ENCODE peak calls at places on chromosomes 2 and 18, in seven cellular contexts. W is K562, X is GM12891, U is SK-N-SH, I is H1, Q is HepG2, Y is GM12878. H is an unnamed sample.

GRCh38 chr2:82395531-82395930 is 2063.5 kb downstream of the SUCLG1 start:
- DNase-seq in W (peak), X (no peak), U (no peak), I (no peak), Q (no peak), Y (no peak), H (no peak)

GRCh38 chr2:241795021-241795999 is 13.7 kb upstream of the NEU4 start:
- DNase-seq in W (no peak), X (no peak), U (no peak), I (no peak), Q (no peak), Y (no peak), H (peak)

GRCh38 chr2:69979902-69980301 is 18.5 kb upstream of the ASPRV1 start:
- DNase-seq in W (no peak), X (no peak), U (no peak), I (no peak), Q (no peak), Y (no peak), H (no peak)

GRCh38 chr2:235856820-235857185 is 311.4 kb downstream of the GBX2 start:
- DNase-seq in W (no peak), X (no peak), U (no peak), I (no peak), Q (no peak), Y (no peak), H (no peak)

GRCh38 chr2:195498176-195498575 is 158.8 kb upstream of the SLC39A10 start:
- DNase-seq in W (peak), X (no peak), U (no peak), I (no peak), Q (peak), Y (no peak), H (no peak)

GRCh38 chr2:48567671-48568070 is 37.7 kb downstream of the STON1 start:
- DNase-seq in W (no peak), X (no peak), U (no peak), I (no peak), Q (no peak), Y (no peak), H (no peak)

GRCh38 chr2:188570365-188570764 is 278.7 kb downstream of the GULP1 start:
- DNase-seq in W (no peak), X (no peak), U (no peak), I (no peak), Q (no peak), Y (no peak), H (no peak)

GRCh38 chr2:120231564-120231973 is 8.4 kb upstream of the TMEM185B start:
- DNase-seq in W (no peak), X (no peak), U (no peak), I (no peak), Q (no peak), Y (no peak), H (no peak)

GRCh38 chr2:233989221-233989620 is 61.3 kb upstream of the SPP2 start:
- DNase-seq in W (no peak), X (no peak), U (no peak), I (no peak), Q (no peak), Y (no peak), H (no peak)

GRCh38 chr2:45055261-45055660 is 46.0 kb upstream of the SIX2 start:
- DNase-seq in W (no peak), X (no peak), U (peak), I (no peak), Q (no peak), Y (no peak), H (no peak)

GRCh38 chr2:27150639-27151230 is 1.9 kb downstream of the TCF23 start:
- DNase-seq in W (no peak), X (no peak), U (no peak), I (no peak), Q (no peak), Y (no peak), H (no peak)

GRCh38 chr2:27148801-27149439 is at the start of gene TCF23:
- DNase-seq in W (no peak), X (no peak), U (peak), I (no peak), Q (no peak), Y (no peak), H (no peak)

GRCh38 chr2:27152102-27152795 is 3.4 kb downstream of the TCF23 start:
- DNase-seq in W (peak), X (no peak), U (no peak), I (no peak), Q (peak), Y (no peak), H (no peak)

GRCh38 chr2:27147935-27148334 is 869 bp upstream of the TCF23 start:
- DNase-seq in W (no peak), X (no peak), U (peak), I (no peak), Q (no peak), Y (no peak), H (no peak)

DNA sequence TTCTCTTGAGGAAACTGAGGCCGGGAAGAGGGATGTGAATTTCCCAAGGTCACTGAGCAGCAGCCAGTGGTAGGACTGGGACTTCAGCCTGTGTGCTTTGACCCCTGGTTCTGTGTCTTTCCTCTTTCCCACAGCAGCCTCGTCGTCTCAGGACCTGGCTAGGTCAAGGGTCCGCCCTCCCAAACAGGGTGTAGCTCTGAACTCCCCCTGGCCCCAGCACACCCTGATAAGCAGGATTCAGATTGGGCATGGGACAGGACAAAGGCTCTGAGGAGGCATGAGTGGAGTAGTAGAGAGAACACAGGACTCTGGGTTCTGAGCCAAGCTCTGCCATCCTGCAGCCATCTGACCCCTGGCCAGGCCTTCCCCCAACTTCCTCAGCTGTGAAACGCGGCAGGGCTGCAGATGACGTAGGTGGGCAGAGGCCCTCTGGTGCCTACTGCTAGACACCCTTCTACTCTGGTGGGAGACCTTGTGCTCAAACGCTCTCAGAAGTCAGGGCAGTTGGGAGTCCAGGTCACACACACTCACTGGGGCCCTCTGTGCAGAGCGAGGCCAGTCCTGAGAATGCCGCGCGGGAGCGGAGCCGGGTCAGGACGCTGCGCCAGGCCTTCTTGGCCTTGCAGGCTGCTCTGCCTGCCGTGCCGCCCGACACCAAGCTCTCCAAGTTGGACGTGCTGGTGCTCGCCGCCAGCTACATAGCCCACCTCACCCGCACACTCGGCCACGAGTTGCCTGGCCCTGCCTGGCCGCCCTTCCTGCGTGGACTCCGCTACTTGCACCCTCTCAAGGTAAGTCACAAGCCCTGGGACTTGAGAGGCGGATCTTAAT is 986 bp downstream of the TCF23 start:
- DNase-seq in W (no peak), X (no peak), U (no peak), I (no peak), Q (no peak), Y (no peak), H (no peak)
- TF ChIP-seq TAF1 in W (no peak), X (no peak), U (no peak), I (no peak), Q (no peak), Y (no peak), H (no peak)

DNA sequence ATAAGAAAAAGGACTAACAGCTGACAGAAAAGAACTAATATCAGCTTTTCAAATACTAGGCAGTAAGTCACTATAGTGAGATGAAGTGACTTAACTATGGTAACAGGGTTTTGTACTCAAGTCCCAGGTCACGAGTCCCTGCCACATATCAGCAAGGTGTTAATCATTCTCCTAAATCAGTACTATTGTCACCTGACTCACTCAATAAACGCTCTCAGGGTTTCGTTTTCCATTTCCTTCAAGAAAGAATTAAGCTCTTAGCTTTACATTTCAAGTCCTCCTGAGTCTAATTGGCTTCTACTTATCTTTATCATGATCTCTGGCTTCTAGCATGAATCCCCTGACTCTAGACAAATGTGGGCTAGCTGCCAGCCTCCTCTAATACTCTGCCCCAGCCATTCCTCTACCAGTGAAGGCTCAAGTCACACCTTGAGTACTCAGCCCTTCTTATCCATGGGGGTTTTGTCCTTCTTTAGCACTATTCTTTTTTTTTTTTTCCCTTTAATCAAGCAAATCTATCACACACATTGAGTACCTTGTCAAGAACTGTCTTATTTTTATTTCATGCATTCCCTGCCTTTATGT is 20.1 kb downstream of the BUB1 start:
- DNase-seq in W (no peak), X (no peak), U (no peak), I (no peak), Q (no peak), Y (no peak), H (no peak)
- TF ChIP-seq POLR2AphosphoS5 in W (peak), X (no peak), U (no peak), I (no peak), Q (no peak), Y (no peak), H (no peak)

GRCh38 chr18:32629292-32629691 is 143.5 kb downstream of the KLHL14 start:
- DNase-seq in W (no peak), X (no peak), U (no peak), I (no peak), Q (no peak), Y (no peak), H (no peak)

GRCh38 chr18:32629990-32630389 is 142.8 kb downstream of the KLHL14 start:
- DNase-seq in W (no peak), X (no peak), U (no peak), I (no peak), Q (no peak), Y (no peak), H (no peak)

GRCh38 chr18:32618501-32618985 is 147.9 kb upstream of the GAREM1 start:
- DNase-seq in W (no peak), X (no peak), U (no peak), I (no peak), Q (no peak), Y (no peak), H (no peak)

GRCh38 chr18:32624182-32624723 is 148.6 kb downstream of the KLHL14 start:
- DNase-seq in W (no peak), X (no peak), U (no peak), I (no peak), Q (no peak), Y (no peak), H (no peak)
- TF ChIP-seq TAF1 in W (no peak), X (no peak), U (no peak), I (no peak), Q (no peak), Y (no peak), H (no peak)

GRCh38 chr2:37656512-37657423 is 14.7 kb downstream of the CDC42EP3 start:
- DNase-seq in W (no peak), X (no peak), U (no peak), I (no peak), Q (no peak), Y (no peak), H (no peak)
- TF ChIP-seq POLR2AphosphoS5 in W (no peak), X (no peak), U (peak), I (peak), Q (no peak), Y (no peak), H (no peak)

GRCh38 chr2:31832363-31832762 is 178.4 kb downstream of the MEMO1 start:
- DNase-seq in W (no peak), X (no peak), U (no peak), I (no peak), Q (no peak), Y (no peak), H (no peak)

GRCh38 chr2:31823558-31823957 is 187.2 kb downstream of the MEMO1 start:
- DNase-seq in W (no peak), X (no peak), U (no peak), I (no peak), Q (no peak), Y (no peak), H (no peak)

GRCh38 chr2:31831585-31831984 is 179.2 kb downstream of the MEMO1 start:
- DNase-seq in W (no peak), X (no peak), U (no peak), I (no peak), Q (no peak), Y (no peak), H (no peak)

DNA sequence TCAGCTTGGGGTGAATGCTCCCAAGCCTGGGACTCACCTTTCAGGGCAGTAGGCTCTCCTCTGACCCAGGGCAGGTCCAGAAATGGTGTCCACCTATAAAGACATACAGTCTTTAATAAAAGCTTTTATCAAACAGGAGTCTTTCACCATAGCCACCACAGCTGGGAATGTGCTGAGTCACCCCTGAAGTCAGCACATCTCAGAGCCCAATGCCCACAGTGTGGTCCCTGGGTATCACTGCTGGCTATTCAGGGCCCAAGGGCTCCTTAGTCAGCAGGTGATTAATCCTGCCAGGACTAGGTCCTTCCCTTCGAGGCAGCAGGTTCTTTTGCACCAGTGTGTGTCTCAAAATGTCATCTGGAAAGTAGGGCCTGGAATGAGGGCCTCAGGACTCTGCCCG is 181.9 kb downstream of the MEMO1 start:
- DNase-seq in W (no peak), X (no peak), U (no peak), I (no peak), Q (no peak), Y (no peak), H (no peak)
- TF ChIP-seq TAF1 in W (no peak), X (no peak), U (no peak), I (no peak), Q (no peak), Y (no peak), H (no peak)

DNA sequence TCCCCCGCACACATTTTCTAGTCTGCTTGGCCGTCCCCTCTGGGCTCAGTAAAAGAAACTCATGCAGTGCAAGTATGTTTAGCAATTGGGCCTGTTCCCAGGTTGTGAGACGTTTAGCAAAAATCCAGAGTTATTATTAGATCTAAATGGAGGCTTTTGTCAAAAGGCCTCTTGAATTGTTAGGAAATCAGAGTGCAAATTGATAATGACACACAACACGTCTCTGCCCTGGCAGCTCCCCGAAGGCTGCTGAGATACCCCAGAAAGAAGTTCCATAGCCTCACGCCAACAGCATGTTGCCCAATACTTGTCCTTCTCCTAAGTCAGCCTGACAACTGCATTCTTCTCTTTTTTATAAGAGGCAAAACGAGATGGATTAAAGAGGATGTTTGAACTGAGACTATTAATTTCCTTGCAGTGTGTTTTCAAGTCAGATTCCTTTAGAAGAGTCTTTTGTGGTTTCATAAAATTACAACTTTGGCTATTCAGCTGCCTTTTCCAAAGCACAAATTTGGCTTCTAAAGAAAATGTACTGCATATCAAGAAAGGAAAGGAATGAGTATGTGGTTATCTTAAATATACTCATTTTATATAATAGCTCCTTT is 202.2 kb downstream of the TRIB2 start:
- DNase-seq in W (no peak), X (no peak), U (no peak), I (no peak), Q (no peak), Y (no peak), H (no peak)
- TF ChIP-seq POLR2AphosphoS5 in W (no peak), X (no peak), U (no peak), I (no peak), Q (no peak), Y (no peak), H (no peak)

GRCh38 chr18:26722582-26722931 is 142.9 kb downstream of the AQP4 start:
- DNase-seq in W (no peak), X (no peak), U (no peak), I (no peak), Q (no peak), Y (no peak), H (no peak)

GRCh38 chr18:26729439-26729838 is 136.1 kb downstream of the AQP4 start:
- DNase-seq in W (no peak), X (no peak), U (no peak), I (no peak), Q (no peak), Y (no peak), H (no peak)

GRCh38 chr18:26719909-26720308 is 145.6 kb downstream of the AQP4 start:
- DNase-seq in W (no peak), X (no peak), U (no peak), I (no peak), Q (no peak), Y (no peak), H (no peak)

GRCh38 chr18:26721876-26722581 is 143.5 kb downstream of the AQP4 start:
- DNase-seq in W (no peak), X (no peak), U (no peak), I (no peak), Q (no peak), Y (no peak), H (no peak)

GRCh38 chr18:26723986-26724385 is 141.5 kb downstream of the AQP4 start:
- DNase-seq in W (no peak), X (no peak), U (no peak), I (no peak), Q (no peak), Y (no peak), H (no peak)
- TF ChIP-seq TAF1 in W (no peak), X (no peak), U (no peak), I (no peak), Q (no peak), Y (no peak), H (no peak)

GRCh38 chr2:224014336-224014735 is 24.8 kb downstream of the SERPINE2 start:
- DNase-seq in W (no peak), X (no peak), U (no peak), I (no peak), Q (no peak), Y (no peak), H (no peak)
- TF ChIP-seq POLR2AphosphoS5 in W (no peak), X (no peak), U (no peak), I (no peak), Q (no peak), Y (no peak), H (no peak)

DNA sequence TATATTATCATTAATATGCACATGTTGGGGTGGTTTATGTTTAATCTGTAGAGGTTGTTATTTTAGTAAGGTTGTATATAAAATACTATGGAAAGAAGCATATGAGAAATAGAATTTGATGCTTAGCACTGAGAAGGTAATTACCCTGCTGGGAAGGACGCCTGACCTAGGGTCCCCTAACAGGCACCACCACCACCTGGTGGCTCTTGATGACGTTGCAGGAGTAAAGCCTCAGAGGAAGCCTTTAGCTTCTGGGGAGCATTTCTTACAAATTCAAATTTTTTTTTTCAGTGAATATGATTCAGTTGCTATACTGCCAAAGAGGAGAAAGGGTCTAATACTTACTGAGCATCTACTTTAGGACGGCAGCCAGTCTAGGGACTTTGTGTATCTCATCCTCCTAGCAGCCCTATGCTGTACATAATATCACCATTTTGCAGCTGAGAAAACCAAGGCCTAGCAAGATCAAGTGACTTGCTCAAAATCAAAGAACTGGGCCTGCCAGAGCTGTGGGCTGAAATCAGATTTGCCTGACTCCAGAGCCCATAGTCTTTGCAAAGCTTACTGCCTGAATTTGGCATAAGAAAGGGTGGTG is 78.7 kb upstream of the GAREM1 start:
- DNase-seq in W (peak), X (peak), U (peak), I (peak), Q (peak), Y (no peak), H (peak)
- TF ChIP-seq TAF1 in W (no peak), X (no peak), U (no peak), I (no peak), Q (no peak), Y (no peak), H (no peak)

DNA sequence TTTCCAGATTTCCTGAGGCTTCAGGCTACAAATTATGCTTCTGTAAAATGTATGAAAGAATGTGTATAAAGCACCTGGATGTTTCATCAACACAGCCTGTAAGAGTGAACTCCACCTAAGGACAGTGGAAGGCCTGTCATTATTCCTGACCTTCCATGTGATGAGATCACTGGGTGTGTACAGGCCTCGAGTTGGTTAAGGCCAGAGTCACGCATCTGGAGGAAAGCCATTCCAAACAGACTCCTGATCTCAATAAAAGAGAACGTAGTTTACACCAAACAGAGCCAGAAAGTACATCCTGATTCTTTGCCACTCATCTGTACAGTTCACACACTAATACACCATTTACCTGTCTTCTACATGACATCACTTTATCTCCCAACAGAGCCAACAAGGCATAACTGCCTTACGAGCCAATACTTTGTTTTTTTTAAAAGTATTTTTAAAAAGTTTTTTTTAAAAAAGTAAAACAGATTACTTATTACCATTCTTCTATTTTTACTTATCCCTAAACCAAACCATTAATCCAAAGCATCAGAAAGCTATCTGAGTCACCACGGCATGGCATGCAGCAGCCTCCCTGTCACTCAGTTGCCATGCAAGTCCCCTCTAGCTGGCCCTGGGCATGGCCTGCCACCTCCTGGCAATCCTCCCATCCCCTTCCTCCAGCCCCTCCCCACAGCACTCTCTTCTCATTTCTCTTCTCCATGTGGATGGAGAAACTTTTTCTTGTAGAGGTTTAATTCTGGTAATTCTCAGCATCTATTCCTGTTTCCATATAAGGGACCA is 78.8 kb upstream of the TFCP2L1 start:
- DNase-seq in W (no peak), X (no peak), U (no peak), I (no peak), Q (no peak), Y (no peak), H (no peak)
- TF ChIP-seq POLR2AphosphoS5 in W (no peak), X (no peak), U (no peak), I (no peak), Q (no peak), Y (no peak), H (no peak)

H was measured in GM12892.